ENCODE peak calls at places on chromosome 16, in eight cellular contexts. One of them, this sample, is unnamed.

GRCh38 chr16:3004781-3005284 is 7.9 kb upstream of the CLDN9 start:
- DNase-seq in OCI-LY7: no peak
- DNase-seq in heart left ventricle: no peak
- DNase-seq in CD8-positive, alpha-beta memory T cell: no peak
- DNase-seq in hepatocyte: peak; percentile 59
- DNase-seq in heart right ventricle: no peak
- DNase-seq in upper lobe of right lung: peak; percentile 83
- DNase-seq in fibroblast of lung: no peak
- DNase-seq in this sample: no peak

GRCh38 chr16:87762071-87762571 is 3.7 kb downstream of the KLHDC4 start:
- DNase-seq in upper lobe of right lung: no peak
- DNase-seq in OCI-LY7: peak; percentile 83
- DNase-seq in CD8-positive, alpha-beta memory T cell: peak; percentile 88
- DNase-seq in heart left ventricle: no peak
- DNase-seq in heart right ventricle: no peak
- DNase-seq in hepatocyte: no peak
- DNase-seq in fibroblast of lung: no peak
- DNase-seq in this sample: no peak

GRCh38 chr16:87044031-87044380 is 273.2 kb downstream of the C16orf95 start:
- DNase-seq in heart left ventricle: peak; percentile 12
- DNase-seq in upper lobe of right lung: no peak
- DNase-seq in OCI-LY7: no peak
- DNase-seq in fibroblast of lung: peak; percentile 42
- DNase-seq in heart right ventricle: no peak
- DNase-seq in CD8-positive, alpha-beta memory T cell: no peak
- DNase-seq in hepatocyte: no peak
- DNase-seq in this sample: no peak

GRCh38 chr16:49484936-49485335 is 111.3 kb downstream of the C16orf78 start:
- DNase-seq in fibroblast of lung: no peak
- DNase-seq in CD8-positive, alpha-beta memory T cell: no peak
- DNase-seq in upper lobe of right lung: peak; percentile 27
- DNase-seq in hepatocyte: no peak
- DNase-seq in heart left ventricle: no peak
- DNase-seq in heart right ventricle: no peak
- DNase-seq in OCI-LY7: no peak
- DNase-seq in this sample: no peak

GRCh38 chr16:17369441-17369951 is 101.3 kb downstream of the XYLT1 start:
- DNase-seq in OCI-LY7: peak; percentile 92
- DNase-seq in CD8-positive, alpha-beta memory T cell: peak; percentile 89
- DNase-seq in hepatocyte: no peak
- DNase-seq in heart left ventricle: peak; percentile 77
- DNase-seq in heart right ventricle: peak; percentile 46
- DNase-seq in fibroblast of lung: no peak
- DNase-seq in upper lobe of right lung: peak; percentile 72
- DNase-seq in this sample: peak; percentile 40

GRCh38 chr16:19605701-19606100 is 50.2 kb downstream of the VPS35L start:
- DNase-seq in upper lobe of right lung: no peak
- DNase-seq in OCI-LY7: no peak
- DNase-seq in hepatocyte: no peak
- DNase-seq in heart left ventricle: no peak
- DNase-seq in CD8-positive, alpha-beta memory T cell: no peak
- DNase-seq in heart right ventricle: no peak
- DNase-seq in fibroblast of lung: no peak
- DNase-seq in this sample: no peak

GRCh38 chr16:55009581-55009980 is 78.9 kb downstream of the IRX5 start:
- DNase-seq in fibroblast of lung: no peak
- DNase-seq in upper lobe of right lung: no peak
- DNase-seq in heart right ventricle: no peak
- DNase-seq in CD8-positive, alpha-beta memory T cell: no peak
- DNase-seq in heart left ventricle: no peak
- DNase-seq in hepatocyte: no peak
- DNase-seq in OCI-LY7: no peak
- DNase-seq in this sample: no peak

GRCh38 chr16:4319454-4319853 is 3.6 kb downstream of the GLIS2 start:
- DNase-seq in hepatocyte: no peak
- DNase-seq in CD8-positive, alpha-beta memory T cell: peak; percentile 76
- DNase-seq in heart left ventricle: no peak
- DNase-seq in fibroblast of lung: no peak
- DNase-seq in upper lobe of right lung: peak; percentile 73
- DNase-seq in OCI-LY7: peak; percentile 21
- DNase-seq in heart right ventricle: no peak
- DNase-seq in this sample: no peak

GRCh38 chr16:12245923-12246290 is 269.4 kb downstream of the SNX29 start:
- DNase-seq in hepatocyte: no peak
- DNase-seq in heart right ventricle: no peak
- DNase-seq in CD8-positive, alpha-beta memory T cell: no peak
- DNase-seq in heart left ventricle: no peak
- DNase-seq in OCI-LY7: no peak
- DNase-seq in upper lobe of right lung: no peak
- DNase-seq in fibroblast of lung: no peak
- DNase-seq in this sample: no peak

GRCh38 chr16:17173134-17173729 is 297.5 kb downstream of the XYLT1 start:
- DNase-seq in heart right ventricle: peak; percentile 32
- DNase-seq in OCI-LY7: peak; percentile 8
- DNase-seq in fibroblast of lung: peak; percentile 85
- DNase-seq in upper lobe of right lung: peak; percentile 67
- DNase-seq in hepatocyte: peak; percentile 60
- DNase-seq in heart left ventricle: peak; percentile 72
- DNase-seq in CD8-positive, alpha-beta memory T cell: no peak
- DNase-seq in this sample: peak; percentile 24

GRCh38 chr16:58511933-58512815 is 3.1 kb upstream of the SETD6 start:
- DNase-seq in heart right ventricle: peak; percentile 66
- DNase-seq in CD8-positive, alpha-beta memory T cell: peak; percentile 86
- DNase-seq in heart left ventricle: peak; percentile 73
- DNase-seq in hepatocyte: peak; percentile 80
- DNase-seq in fibroblast of lung: peak; percentile 38
- DNase-seq in upper lobe of right lung: peak; percentile 87
- DNase-seq in OCI-LY7: peak; percentile 84
- DNase-seq in this sample: peak; percentile 75

GRCh38 chr16:81522141-81522701 is 77.6 kb downstream of the CMIP start:
- DNase-seq in upper lobe of right lung: peak; percentile 48
- DNase-seq in hepatocyte: no peak
- DNase-seq in heart left ventricle: no peak
- DNase-seq in CD8-positive, alpha-beta memory T cell: peak; percentile 68
- DNase-seq in OCI-LY7: no peak
- DNase-seq in heart right ventricle: no peak
- DNase-seq in fibroblast of lung: no peak
- DNase-seq in this sample: no peak

GRCh38 chr16:64589836-64590235 is 532.0 kb downstream of the CDH11 start:
- DNase-seq in OCI-LY7: no peak
- DNase-seq in heart right ventricle: no peak
- DNase-seq in CD8-positive, alpha-beta memory T cell: no peak
- DNase-seq in heart left ventricle: no peak
- DNase-seq in fibroblast of lung: peak; percentile 77
- DNase-seq in upper lobe of right lung: no peak
- DNase-seq in hepatocyte: no peak
- DNase-seq in this sample: no peak

GRCh38 chr16:25078386-25078978 is 33.1 kb upstream of the LCMT1 start:
- DNase-seq in heart left ventricle: no peak
- DNase-seq in OCI-LY7: peak; percentile 14
- DNase-seq in heart right ventricle: no peak
- DNase-seq in CD8-positive, alpha-beta memory T cell: no peak
- DNase-seq in fibroblast of lung: no peak
- DNase-seq in hepatocyte: no peak
- DNase-seq in upper lobe of right lung: no peak
- DNase-seq in this sample: no peak

GRCh38 chr16:71610936-71611871 is 14.8 kb upstream of the MARVELD3 start:
- DNase-seq in fibroblast of lung: peak; percentile 39
- DNase-seq in heart right ventricle: peak; percentile 26
- DNase-seq in heart left ventricle: peak; percentile 39
- DNase-seq in CD8-positive, alpha-beta memory T cell: peak; percentile 81
- DNase-seq in OCI-LY7: peak; percentile 79
- DNase-seq in upper lobe of right lung: peak; percentile 90
- DNase-seq in hepatocyte: peak; percentile 88
- DNase-seq in this sample: peak; percentile 46

GRCh38 chr16:79599256-79599836 is 1.2 kb downstream of the MAF start:
- DNase-seq in upper lobe of right lung: peak; percentile 71
- DNase-seq in heart right ventricle: peak; percentile 11
- DNase-seq in hepatocyte: peak; percentile 37
- DNase-seq in CD8-positive, alpha-beta memory T cell: peak; percentile 48
- DNase-seq in heart left ventricle: peak; percentile 53
- DNase-seq in fibroblast of lung: peak; percentile 38
- DNase-seq in OCI-LY7: no peak
- DNase-seq in this sample: peak; percentile 29

GRCh38 chr16:8962393-8963009 is 1.2 kb downstream of the USP7 start:
- DNase-seq in heart left ventricle: no peak
- DNase-seq in OCI-LY7: peak; percentile 94
- DNase-seq in upper lobe of right lung: peak; percentile 69
- DNase-seq in hepatocyte: peak; percentile 68
- DNase-seq in fibroblast of lung: no peak
- DNase-seq in CD8-positive, alpha-beta memory T cell: peak; percentile 73
- DNase-seq in heart right ventricle: no peak
- DNase-seq in this sample: no peak

GRCh38 chr16:4372578-4373355 is 1.1 kb downstream of the VASN start:
- DNase-seq in upper lobe of right lung: no peak
- DNase-seq in OCI-LY7: peak; percentile 57
- DNase-seq in heart right ventricle: no peak
- DNase-seq in hepatocyte: peak; percentile 77
- DNase-seq in fibroblast of lung: no peak
- DNase-seq in CD8-positive, alpha-beta memory T cell: no peak
- DNase-seq in heart left ventricle: peak; percentile 63
- DNase-seq in this sample: peak; percentile 30

GRCh38 chr16:71738820-71739219 is 14.3 kb upstream of the PHLPP2 start:
- DNase-seq in CD8-positive, alpha-beta memory T cell: no peak
- DNase-seq in OCI-LY7: no peak
- DNase-seq in fibroblast of lung: no peak
- DNase-seq in hepatocyte: peak; percentile 9
- DNase-seq in heart right ventricle: no peak
- DNase-seq in upper lobe of right lung: no peak
- DNase-seq in heart left ventricle: no peak
- DNase-seq in this sample: no peak

GRCh38 chr16:84198401-84198800 is 7.4 kb downstream of the ADAD2 start:
- DNase-seq in heart left ventricle: no peak
- DNase-seq in fibroblast of lung: peak; percentile 81
- DNase-seq in CD8-positive, alpha-beta memory T cell: no peak
- DNase-seq in heart right ventricle: no peak
- DNase-seq in OCI-LY7: no peak
- DNase-seq in hepatocyte: no peak
- DNase-seq in upper lobe of right lung: no peak
- DNase-seq in this sample: no peak

GRCh38 chr16:75250809-75251279 is 580 bp downstream of the BCAR1 start:
- DNase-seq in hepatocyte: peak; percentile 91
- DNase-seq in fibroblast of lung: no peak
- DNase-seq in heart right ventricle: no peak
- DNase-seq in heart left ventricle: no peak
- DNase-seq in upper lobe of right lung: peak; percentile 86
- DNase-seq in OCI-LY7: no peak
- DNase-seq in CD8-positive, alpha-beta memory T cell: no peak
- DNase-seq in this sample: peak; percentile 31

GRCh38 chr16:85544668-85545067 is 68.5 kb upstream of the GSE1 start:
- DNase-seq in heart left ventricle: no peak
- DNase-seq in upper lobe of right lung: no peak
- DNase-seq in fibroblast of lung: no peak
- DNase-seq in hepatocyte: no peak
- DNase-seq in CD8-positive, alpha-beta memory T cell: no peak
- DNase-seq in heart right ventricle: no peak
- DNase-seq in OCI-LY7: no peak
- DNase-seq in this sample: no peak
- H3K27ac ChIP-seq in heart left ventricle: no peak overlapping the region
- H3K27ac ChIP-seq in upper lobe of right lung: no peak overlapping the region
- H3K27ac ChIP-seq in fibroblast of lung: no peak overlapping the region
- H3K27ac ChIP-seq in hepatocyte: no peak overlapping the region
- H3K27ac ChIP-seq in CD8-positive, alpha-beta memory T cell: no peak overlapping the region
- H3K27ac ChIP-seq in heart right ventricle: no peak overlapping the region
- H3K27ac ChIP-seq in OCI-LY7: no peak overlapping the region
- H3K27ac ChIP-seq in this sample: no peak overlapping the region

DNA sequence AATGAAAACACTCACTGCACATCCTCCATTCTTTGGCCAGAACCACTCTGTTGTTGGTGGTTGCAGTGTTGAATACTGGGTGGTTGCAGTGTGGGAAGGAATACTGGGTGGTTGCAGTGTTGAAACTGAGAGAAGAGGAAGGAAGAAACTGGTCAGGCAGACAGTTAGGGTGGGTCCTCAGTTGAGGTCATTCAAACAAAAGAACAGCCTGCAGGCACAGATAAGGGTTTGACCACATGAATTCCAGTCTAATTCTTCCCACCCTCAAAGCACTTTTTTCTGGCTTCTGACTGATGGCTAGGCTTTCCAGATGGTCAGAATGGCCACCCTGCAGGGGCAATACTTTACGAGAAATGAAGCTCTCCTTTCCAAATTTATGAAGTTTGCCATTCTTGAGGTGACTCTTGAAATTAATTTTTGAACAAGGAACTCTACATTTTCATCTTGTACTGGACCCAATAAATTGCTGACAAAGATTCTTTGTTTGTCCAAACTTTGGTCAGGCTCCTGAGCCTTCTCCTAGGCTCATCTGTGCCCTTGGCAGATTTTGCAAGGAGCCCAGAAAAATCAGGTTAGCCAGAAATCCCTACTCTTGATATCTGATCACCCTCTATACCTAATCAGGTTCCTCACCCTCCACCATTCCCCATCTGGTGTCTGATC is 596.6 kb upstream of the CDH5 start:
- DNase-seq in hepatocyte: no peak
- DNase-seq in CD8-positive, alpha-beta memory T cell: no peak
- DNase-seq in OCI-LY7: no peak
- DNase-seq in heart right ventricle: no peak
- DNase-seq in upper lobe of right lung: no peak
- DNase-seq in fibroblast of lung: peak; percentile 86
- DNase-seq in heart left ventricle: no peak
- DNase-seq in this sample: no peak
- H3K4me1 ChIP-seq in hepatocyte: peaks cover 6% of the 10 kb centered on the region
- H3K4me1 ChIP-seq in CD8-positive, alpha-beta memory T cell: no peaks in the 10 kb centered on the region
- H3K4me1 ChIP-seq in OCI-LY7: peaks cover 43% of the 10 kb centered on the region
- H3K4me1 ChIP-seq in heart right ventricle: no peaks in the 10 kb centered on the region
- H3K4me1 ChIP-seq in upper lobe of right lung: no peaks in the 10 kb centered on the region
- H3K4me1 ChIP-seq in fibroblast of lung: no peaks in the 10 kb centered on the region
- H3K4me1 ChIP-seq in heart left ventricle: no peaks in the 10 kb centered on the region
- H3K4me1 ChIP-seq in this sample: no peaks in the 10 kb centered on the region

GRCh38 chr16:20889625-20890275 is 10.4 kb downstream of the DCUN1D3 start:
- DNase-seq in heart left ventricle: no peak
- DNase-seq in hepatocyte: no peak
- DNase-seq in upper lobe of right lung: no peak
- DNase-seq in heart right ventricle: no peak
- DNase-seq in OCI-LY7: no peak
- DNase-seq in CD8-positive, alpha-beta memory T cell: no peak
- DNase-seq in fibroblast of lung: no peak
- DNase-seq in this sample: no peak
- H3K4me3 ChIP-seq in heart left ventricle: no peak overlapping the region
- H3K4me3 ChIP-seq in hepatocyte: no peak overlapping the region
- H3K4me3 ChIP-seq in upper lobe of right lung: no peak overlapping the region
- H3K4me3 ChIP-seq in heart right ventricle: no peak overlapping the region
- H3K4me3 ChIP-seq in OCI-LY7: no peak overlapping the region
- H3K4me3 ChIP-seq in CD8-positive, alpha-beta memory T cell: no peak overlapping the region
- H3K4me3 ChIP-seq in fibroblast of lung: no peak overlapping the region
- H3K4me3 ChIP-seq in this sample: no peak overlapping the region

DNA sequence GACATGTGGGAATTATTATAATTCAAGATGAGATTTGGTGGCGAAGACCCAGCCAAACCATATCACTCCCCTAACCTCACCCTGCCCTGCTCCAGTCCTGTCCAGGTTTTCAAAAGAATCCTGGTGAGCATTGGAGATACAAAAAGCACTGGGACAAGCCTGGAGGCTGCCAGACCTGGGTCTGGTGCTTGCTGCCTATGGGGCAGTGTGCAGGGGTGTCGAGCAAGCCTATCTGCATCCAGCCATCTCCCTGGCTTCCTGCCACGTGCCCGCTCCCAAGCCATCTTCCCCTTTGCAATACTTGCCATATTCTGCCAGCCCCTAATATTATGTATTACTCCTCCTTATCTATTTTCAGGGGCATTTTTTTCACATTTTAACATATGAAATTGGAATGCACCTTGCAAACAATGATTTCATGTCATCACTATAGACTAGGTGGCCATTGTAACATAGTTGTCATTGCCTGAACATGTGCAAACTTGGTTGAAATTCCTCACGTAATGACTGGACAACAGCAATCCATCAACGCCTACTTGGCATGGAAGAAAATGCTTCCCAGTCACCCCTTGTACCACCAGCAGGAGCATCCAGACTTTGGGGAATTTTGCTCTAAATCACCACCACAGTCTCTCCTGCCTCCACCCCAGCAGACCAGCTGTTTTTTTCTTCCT is 8.1 kb upstream of the KDM8 start:
- DNase-seq in CD8-positive, alpha-beta memory T cell: no peak
- DNase-seq in heart right ventricle: no peak
- DNase-seq in hepatocyte: no peak
- DNase-seq in OCI-LY7: no peak
- DNase-seq in fibroblast of lung: peak; percentile 15
- DNase-seq in heart left ventricle: no peak
- DNase-seq in upper lobe of right lung: no peak
- DNase-seq in this sample: no peak
- H3K27ac ChIP-seq in CD8-positive, alpha-beta memory T cell: no peak overlapping the region
- H3K27ac ChIP-seq in heart right ventricle: no peak overlapping the region
- H3K27ac ChIP-seq in hepatocyte: no peak overlapping the region
- H3K27ac ChIP-seq in OCI-LY7: no peak overlapping the region
- H3K27ac ChIP-seq in fibroblast of lung: no peak overlapping the region
- H3K27ac ChIP-seq in heart left ventricle: peak overlapping the region; percentile 4
- H3K27ac ChIP-seq in upper lobe of right lung: no peak overlapping the region
- H3K27ac ChIP-seq in this sample: no peak overlapping the region

This sample was measured in left ventricle myocardium inferior.